ENCODE peak calls at places on chromosomes 11 and 22, in seven cellular contexts. One of them, this sample, is unnamed.

GRCh38 chr11:13461291-13461690 is 1.7 kb downstream of the BTBD10 start:
- DNase-seq in NB4: no peak
- DNase-seq in endothelial cell: no peak
- DNase-seq in mesothelial cell of epicardium: no peak
- DNase-seq in RWPE1: no peak
- DNase-seq in left lung: no peak
- DNase-seq in GM20000: no peak
- DNase-seq in this sample: no peak

GRCh38 chr11:9260182-9261146 is 4.7 kb downstream of the DENND5A start:
- DNase-seq in NB4: no peak
- DNase-seq in endothelial cell: no peak
- DNase-seq in GM20000: no peak
- DNase-seq in left lung: no peak
- DNase-seq in mesothelial cell of epicardium: no peak
- DNase-seq in RWPE1: no peak
- DNase-seq in this sample: no peak

GRCh38 chr11:7571640-7572000 is 57.8 kb downstream of the PPFIBP2 start:
- DNase-seq in endothelial cell: peak
- DNase-seq in left lung: peak
- DNase-seq in NB4: peak
- DNase-seq in GM20000: peak
- DNase-seq in mesothelial cell of epicardium: peak
- DNase-seq in RWPE1: peak
- DNase-seq in this sample: no peak

GRCh38 chr11:3609416-3610265 is 32.2 kb downstream of the ART5 start:
- DNase-seq in left lung: no peak
- DNase-seq in mesothelial cell of epicardium: no peak
- DNase-seq in endothelial cell: peak
- DNase-seq in GM20000: peak
- DNase-seq in NB4: peak
- DNase-seq in RWPE1: peak
- DNase-seq in this sample: no peak

GRCh38 chr11:33533668-33534067 is 167.0 kb downstream of the C11orf91 start:
- DNase-seq in endothelial cell: no peak
- DNase-seq in GM20000: no peak
- DNase-seq in NB4: no peak
- DNase-seq in left lung: no peak
- DNase-seq in RWPE1: no peak
- DNase-seq in mesothelial cell of epicardium: no peak
- DNase-seq in this sample: no peak

GRCh38 chr22:39216143-39216490 is 28.7 kb downstream of the PDGFB start:
- DNase-seq in left lung: peak
- DNase-seq in mesothelial cell of epicardium: peak
- DNase-seq in GM20000: no peak
- DNase-seq in NB4: no peak
- DNase-seq in endothelial cell: no peak
- DNase-seq in RWPE1: no peak
- DNase-seq in this sample: no peak

GRCh38 chr11:62823677-62824076 is 8.2 kb downstream of the STX5 start:
- DNase-seq in NB4: no peak
- DNase-seq in GM20000: no peak
- DNase-seq in endothelial cell: no peak
- DNase-seq in RWPE1: no peak
- DNase-seq in mesothelial cell of epicardium: no peak
- DNase-seq in left lung: no peak
- DNase-seq in this sample: no peak

GRCh38 chr11:70628881-70629844 is 230.8 kb downstream of the CTTN start:
- DNase-seq in endothelial cell: no peak
- DNase-seq in left lung: peak
- DNase-seq in GM20000: no peak
- DNase-seq in mesothelial cell of epicardium: no peak
- DNase-seq in NB4: peak
- DNase-seq in RWPE1: peak
- DNase-seq in this sample: no peak

GRCh38 chr11:34566736-34567135 is 53.1 kb upstream of the ELF5 start:
- DNase-seq in left lung: no peak
- DNase-seq in mesothelial cell of epicardium: no peak
- DNase-seq in NB4: no peak
- DNase-seq in GM20000: no peak
- DNase-seq in RWPE1: no peak
- DNase-seq in endothelial cell: no peak
- DNase-seq in this sample: no peak

GRCh38 chr11:12163181-12163841 is 52.9 kb downstream of the MICAL2 start:
- DNase-seq in GM20000: no peak
- DNase-seq in RWPE1: no peak
- DNase-seq in left lung: no peak
- DNase-seq in endothelial cell: no peak
- DNase-seq in NB4: no peak
- DNase-seq in mesothelial cell of epicardium: no peak
- DNase-seq in this sample: no peak

GRCh38 chr22:20507253-20508066 is at the start of gene MED15:
- DNase-seq in GM20000: peak
- DNase-seq in endothelial cell: peak
- DNase-seq in RWPE1: peak
- DNase-seq in left lung: peak
- DNase-seq in NB4: peak
- DNase-seq in mesothelial cell of epicardium: peak
- DNase-seq in this sample: peak

GRCh38 chr11:212150-213100 is 4.9 kb downstream of the RIC8A start:
- DNase-seq in RWPE1: no peak
- DNase-seq in NB4: no peak
- DNase-seq in left lung: no peak
- DNase-seq in mesothelial cell of epicardium: no peak
- DNase-seq in endothelial cell: no peak
- DNase-seq in GM20000: no peak
- DNase-seq in this sample: no peak

DNA sequence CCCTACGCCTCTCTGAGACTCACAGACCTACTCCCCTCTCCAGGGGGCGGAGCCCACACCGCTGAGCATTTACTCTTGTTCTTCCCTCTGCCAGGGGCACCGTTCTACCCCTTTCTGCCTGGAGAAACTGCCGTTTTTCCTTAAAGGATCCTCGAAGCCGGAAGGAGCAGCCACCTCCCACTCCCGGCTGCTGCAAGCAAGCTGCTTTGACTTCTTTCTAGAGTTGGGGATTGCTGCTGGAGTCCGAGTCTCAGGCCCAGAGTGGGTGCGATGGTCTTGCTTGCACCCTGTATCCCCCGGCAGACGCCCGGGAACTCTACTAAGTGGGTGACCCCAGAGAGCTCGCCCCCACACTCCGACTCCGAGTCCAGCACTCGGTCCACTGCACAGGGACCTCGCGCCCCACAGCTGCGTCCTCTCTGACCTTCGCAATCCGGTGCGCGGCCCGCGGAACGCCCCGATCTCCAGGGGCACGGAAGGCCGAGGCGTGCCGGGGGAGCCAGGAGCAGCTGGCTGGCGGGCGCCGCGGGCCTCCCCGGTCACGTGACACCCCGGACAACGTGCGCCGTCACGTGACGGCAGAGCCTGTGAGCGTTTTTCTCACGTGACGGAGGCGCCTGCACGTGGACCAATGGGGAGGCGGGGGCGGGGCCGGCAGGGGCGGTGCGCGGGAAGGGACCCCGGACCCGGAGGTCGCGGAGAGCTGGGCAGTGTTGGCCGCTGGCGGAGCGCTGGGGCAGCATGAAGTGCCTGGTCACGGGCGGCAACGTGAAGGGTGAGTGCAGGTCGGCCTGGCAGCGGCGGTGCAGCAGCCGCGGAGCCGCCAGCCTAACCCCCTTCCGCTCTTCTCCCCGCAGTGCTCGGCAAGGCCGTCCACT is at the start of gene RAD9A:
- DNase-seq in RWPE1: peak
- DNase-seq in left lung: peak
- DNase-seq in endothelial cell: peak
- DNase-seq in GM20000: peak
- DNase-seq in mesothelial cell of epicardium: peak
- DNase-seq in NB4: peak
- DNase-seq in this sample: peak
- TF ChIP-seq CTCF in RWPE1: no peak
- TF ChIP-seq CTCF in left lung: no peak
- TF ChIP-seq CTCF in endothelial cell: no peak
- TF ChIP-seq CTCF in GM20000: no peak
- TF ChIP-seq CTCF in mesothelial cell of epicardium: no peak
- TF ChIP-seq CTCF in NB4: no peak
- TF ChIP-seq CTCF in this sample: no peak

GRCh38 chr11:36618025-36618700 is 20.1 kb upstream of the RAG2 start:
- DNase-seq in mesothelial cell of epicardium: no peak
- DNase-seq in GM20000: no peak
- DNase-seq in endothelial cell: no peak
- DNase-seq in NB4: no peak
- DNase-seq in RWPE1: no peak
- DNase-seq in left lung: no peak
- DNase-seq in this sample: no peak
- TF ChIP-seq CTCF in mesothelial cell of epicardium: no peak
- TF ChIP-seq CTCF in GM20000: no peak
- TF ChIP-seq CTCF in endothelial cell: no peak
- TF ChIP-seq CTCF in NB4: no peak
- TF ChIP-seq CTCF in RWPE1: no peak
- TF ChIP-seq CTCF in left lung: no peak
- TF ChIP-seq CTCF in this sample: no peak

DNA sequence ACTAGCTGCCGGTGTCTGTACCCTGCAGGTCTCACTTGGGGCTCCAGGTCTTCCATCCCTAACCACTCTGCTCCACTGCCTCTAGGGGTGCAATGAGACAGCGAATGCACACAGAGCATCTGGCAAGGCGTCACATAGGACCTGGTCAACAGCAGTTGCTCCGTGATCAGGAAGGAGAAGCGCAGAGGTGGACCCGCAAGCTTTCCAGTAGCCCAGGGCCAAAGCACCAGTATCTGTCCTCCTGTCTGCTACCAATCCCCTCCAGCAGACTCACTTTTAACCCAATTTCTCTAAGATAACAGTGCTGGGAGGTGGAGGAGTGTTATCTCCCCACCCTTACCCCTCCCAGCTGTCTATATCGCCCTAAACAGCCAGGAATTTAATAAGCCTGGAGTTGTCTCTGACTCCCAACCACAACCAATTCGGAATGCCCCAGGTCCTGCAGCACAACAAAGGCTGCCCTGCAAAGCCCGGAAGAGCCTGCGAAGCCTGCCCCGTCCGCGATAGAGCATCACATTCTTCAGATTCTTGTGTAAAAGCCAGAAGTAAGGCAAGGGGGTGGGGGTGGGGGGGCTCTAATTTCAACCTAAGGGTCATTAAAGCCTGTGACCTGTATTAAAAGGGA is 19.3 kb downstream of the MYH9 start:
- DNase-seq in endothelial cell: peak
- DNase-seq in left lung: no peak
- DNase-seq in RWPE1: peak
- DNase-seq in NB4: no peak
- DNase-seq in GM20000: no peak
- DNase-seq in mesothelial cell of epicardium: peak
- DNase-seq in this sample: no peak
- TF ChIP-seq CTCF in endothelial cell: no peak
- TF ChIP-seq CTCF in left lung: no peak
- TF ChIP-seq CTCF in RWPE1: no peak
- TF ChIP-seq CTCF in NB4: no peak
- TF ChIP-seq CTCF in GM20000: peak
- TF ChIP-seq CTCF in mesothelial cell of epicardium: no peak
- TF ChIP-seq CTCF in this sample: no peak

GRCh38 chr11:79768343-79768742 is 327.5 kb upstream of the TENM4 start:
- DNase-seq in left lung: no peak
- DNase-seq in mesothelial cell of epicardium: no peak
- DNase-seq in RWPE1: no peak
- DNase-seq in endothelial cell: no peak
- DNase-seq in NB4: no peak
- DNase-seq in GM20000: no peak
- DNase-seq in this sample: no peak

GRCh38 chr11:79758325-79758724 is 317.5 kb upstream of the TENM4 start:
- DNase-seq in RWPE1: no peak
- DNase-seq in NB4: no peak
- DNase-seq in GM20000: no peak
- DNase-seq in mesothelial cell of epicardium: no peak
- DNase-seq in left lung: no peak
- DNase-seq in endothelial cell: no peak
- DNase-seq in this sample: no peak

DNA sequence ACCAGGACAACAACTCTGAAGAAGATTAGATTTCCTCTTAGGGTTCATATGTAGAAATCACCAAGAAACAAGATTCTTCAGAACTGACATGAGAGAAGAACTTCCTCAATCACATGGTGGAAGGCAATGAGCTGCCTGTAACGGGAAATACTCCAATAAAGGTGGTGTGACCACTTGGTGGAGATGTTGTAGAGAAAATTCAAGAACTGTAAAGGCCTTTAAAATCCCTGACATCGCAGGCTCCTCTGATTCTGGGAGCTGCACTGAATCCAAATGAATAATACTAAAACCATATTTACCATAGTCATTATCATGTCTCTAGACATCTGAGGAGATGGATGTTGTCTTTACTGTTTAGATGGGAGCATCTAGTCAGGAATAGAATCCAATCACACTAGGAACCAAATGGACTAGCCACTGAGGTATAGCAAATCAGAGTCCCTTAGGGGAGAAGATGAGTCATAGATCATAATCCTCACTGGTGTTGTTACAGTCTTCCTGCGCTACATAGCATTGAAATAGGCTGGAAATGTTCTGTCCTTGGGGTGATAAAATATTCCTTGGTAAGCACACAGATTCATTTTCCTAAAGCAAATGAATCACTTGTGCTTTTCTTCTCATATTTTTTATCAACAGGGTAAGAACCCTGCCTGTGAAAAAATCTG is 321.6 kb upstream of the TENM4 start:
- DNase-seq in left lung: no peak
- DNase-seq in RWPE1: no peak
- DNase-seq in endothelial cell: no peak
- DNase-seq in mesothelial cell of epicardium: no peak
- DNase-seq in GM20000: no peak
- DNase-seq in NB4: peak
- DNase-seq in this sample: no peak
- TF ChIP-seq CTCF in left lung: no peak
- TF ChIP-seq CTCF in RWPE1: no peak
- TF ChIP-seq CTCF in endothelial cell: no peak
- TF ChIP-seq CTCF in mesothelial cell of epicardium: no peak
- TF ChIP-seq CTCF in GM20000: no peak
- TF ChIP-seq CTCF in NB4: no peak
- TF ChIP-seq CTCF in this sample: no peak

GRCh38 chr22:38120359-38121110 is 10.1 kb upstream of the BAIAP2L2 start:
- DNase-seq in GM20000: no peak
- DNase-seq in mesothelial cell of epicardium: no peak
- DNase-seq in left lung: no peak
- DNase-seq in endothelial cell: no peak
- DNase-seq in RWPE1: no peak
- DNase-seq in NB4: no peak
- DNase-seq in this sample: no peak
- TF ChIP-seq CTCF in GM20000: no peak
- TF ChIP-seq CTCF in mesothelial cell of epicardium: no peak
- TF ChIP-seq CTCF in left lung: no peak
- TF ChIP-seq CTCF in endothelial cell: no peak
- TF ChIP-seq CTCF in RWPE1: no peak
- TF ChIP-seq CTCF in NB4: no peak
- TF ChIP-seq CTCF in this sample: no peak

GRCh38 chr22:41668971-41669911 is 19.4 kb downstream of the SNU13 start:
- DNase-seq in left lung: no peak
- DNase-seq in RWPE1: no peak
- DNase-seq in NB4: no peak
- DNase-seq in endothelial cell: no peak
- DNase-seq in mesothelial cell of epicardium: no peak
- DNase-seq in GM20000: no peak
- DNase-seq in this sample: no peak
- TF ChIP-seq CTCF in left lung: no peak
- TF ChIP-seq CTCF in RWPE1: no peak
- TF ChIP-seq CTCF in NB4: no peak
- TF ChIP-seq CTCF in endothelial cell: no peak
- TF ChIP-seq CTCF in mesothelial cell of epicardium: no peak
- TF ChIP-seq CTCF in GM20000: no peak
- TF ChIP-seq CTCF in this sample: no peak